ENCODE peak calls at places on chromosomes 4 and X, in eight cellular contexts. One of them, this sample, is unnamed.

GRCh38 chr4:93710101-93710846 is 118.3 kb upstream of the ATOH1 start:
- DNase-seq in neuronal stem cell: peak
- DNase-seq in GM23248: no peak
- DNase-seq in H9: peak
- DNase-seq in fibroblast of lung: peak
- DNase-seq in IMR-90: no peak
- DNase-seq in mesendoderm: peak
- DNase-seq in endodermal cell: peak
- DNase-seq in this sample: no peak

GRCh38 chr4:13918110-13918509 is 290.6 kb upstream of the BOD1L1 start:
- DNase-seq in neuronal stem cell: no peak
- DNase-seq in GM23248: peak
- DNase-seq in H9: no peak
- DNase-seq in fibroblast of lung: peak
- DNase-seq in IMR-90: peak
- DNase-seq in mesendoderm: no peak
- DNase-seq in endodermal cell: no peak
- DNase-seq in this sample: no peak

GRCh38 chrX:46665232-46666162 is 91.9 kb downstream of the CHST7 start:
- DNase-seq in neuronal stem cell: no peak
- DNase-seq in GM23248: peak
- DNase-seq in H9: no peak
- DNase-seq in fibroblast of lung: no peak
- DNase-seq in IMR-90: peak
- DNase-seq in mesendoderm: no peak
- DNase-seq in endodermal cell: no peak
- DNase-seq in this sample: no peak

GRCh38 chrX:43813898-43814297 is 68.4 kb downstream of the MAOB start:
- DNase-seq in neuronal stem cell: peak
- DNase-seq in GM23248: peak
- DNase-seq in H9: peak
- DNase-seq in fibroblast of lung: peak
- DNase-seq in IMR-90: no peak
- DNase-seq in mesendoderm: peak
- DNase-seq in endodermal cell: peak
- DNase-seq in this sample: peak

GRCh38 chrX:69430730-69431129 is 73.4 kb upstream of the NALF2 start:
- DNase-seq in neuronal stem cell: no peak
- DNase-seq in GM23248: no peak
- DNase-seq in H9: no peak
- DNase-seq in fibroblast of lung: no peak
- DNase-seq in IMR-90: no peak
- DNase-seq in mesendoderm: no peak
- DNase-seq in endodermal cell: no peak
- DNase-seq in this sample: no peak

GRCh38 chrX:111170017-111170416 is 74.0 kb downstream of the PAK3 start:
- DNase-seq in neuronal stem cell: no peak
- DNase-seq in GM23248: no peak
- DNase-seq in H9: no peak
- DNase-seq in fibroblast of lung: peak
- DNase-seq in IMR-90: peak
- DNase-seq in mesendoderm: no peak
- DNase-seq in endodermal cell: no peak
- DNase-seq in this sample: no peak

GRCh38 chr4:157004279-157005161 is 32.9 kb upstream of the PDGFC start:
- DNase-seq in neuronal stem cell: no peak
- DNase-seq in GM23248: no peak
- DNase-seq in H9: no peak
- DNase-seq in fibroblast of lung: peak
- DNase-seq in IMR-90: no peak
- DNase-seq in mesendoderm: no peak
- DNase-seq in endodermal cell: no peak
- DNase-seq in this sample: no peak

GRCh38 chr4:5014007-5014682 is 5.1 kb downstream of the CYTL1 start:
- DNase-seq in neuronal stem cell: no peak
- DNase-seq in GM23248: no peak
- DNase-seq in H9: peak
- DNase-seq in fibroblast of lung: no peak
- DNase-seq in IMR-90: no peak
- DNase-seq in mesendoderm: no peak
- DNase-seq in endodermal cell: no peak
- DNase-seq in this sample: peak

GRCh38 chr4:48341776-48342558 is 638 bp downstream of the SLAIN2 start:
- DNase-seq in neuronal stem cell: peak
- DNase-seq in GM23248: peak
- DNase-seq in H9: peak
- DNase-seq in fibroblast of lung: peak
- DNase-seq in IMR-90: peak
- DNase-seq in mesendoderm: peak
- DNase-seq in endodermal cell: peak
- DNase-seq in this sample: peak

GRCh38 chrX:1012678-1013300 is 199.7 kb downstream of the CRLF2 start:
- DNase-seq in neuronal stem cell: no peak
- DNase-seq in GM23248: no peak
- DNase-seq in H9: no peak
- DNase-seq in fibroblast of lung: no peak
- DNase-seq in IMR-90: no peak
- DNase-seq in mesendoderm: no peak
- DNase-seq in endodermal cell: peak
- DNase-seq in this sample: no peak

GRCh38 chrX:24169211-24169610 is 19.7 kb downstream of the ZFX start:
- DNase-seq in neuronal stem cell: no peak
- DNase-seq in GM23248: peak
- DNase-seq in H9: no peak
- DNase-seq in fibroblast of lung: no peak
- DNase-seq in IMR-90: no peak
- DNase-seq in mesendoderm: no peak
- DNase-seq in endodermal cell: no peak
- DNase-seq in this sample: peak

DNA sequence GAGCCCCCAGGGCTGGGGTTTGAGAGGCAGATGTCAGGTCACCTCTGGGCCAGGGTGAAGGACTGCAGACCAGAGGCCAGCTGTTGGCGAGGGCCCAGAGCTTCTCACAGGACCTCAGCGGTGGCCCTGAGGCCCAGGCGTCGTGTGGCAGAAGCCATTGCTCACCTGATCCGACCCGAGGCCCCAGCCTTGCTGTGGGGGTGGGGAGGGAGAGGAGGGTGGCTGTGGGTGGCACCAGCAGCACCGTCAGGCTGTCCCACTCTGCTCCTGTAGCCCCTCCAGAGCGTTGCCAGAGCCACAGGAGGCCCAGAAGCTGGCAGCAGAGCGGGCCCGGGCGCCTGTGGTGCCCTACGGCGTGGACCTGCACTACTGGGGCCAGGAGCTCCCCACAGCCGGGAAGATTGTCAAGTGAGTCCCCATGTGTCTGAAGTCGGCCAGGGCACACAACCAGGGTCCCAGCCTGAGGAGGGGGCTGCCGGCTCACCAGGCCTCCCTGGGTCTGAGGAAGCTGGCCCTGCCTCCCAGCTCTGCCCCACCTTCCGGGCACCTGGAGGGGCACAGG is 28.8 kb downstream of the UVSSA start:
- DNase-seq in neuronal stem cell: no peak
- DNase-seq in GM23248: no peak
- DNase-seq in H9: no peak
- DNase-seq in fibroblast of lung: no peak
- DNase-seq in IMR-90: no peak
- DNase-seq in mesendoderm: no peak
- DNase-seq in endodermal cell: peak
- DNase-seq in this sample: no peak
- H3K9ac ChIP-seq in neuronal stem cell: no peak
- H3K9ac ChIP-seq in GM23248: no peak
- H3K9ac ChIP-seq in H9: no peak
- H3K9ac ChIP-seq in fibroblast of lung: no peak
- H3K9ac ChIP-seq in IMR-90: no peak
- H3K9ac ChIP-seq in mesendoderm: no peak
- H3K9ac ChIP-seq in endodermal cell: no peak
- H3K9ac ChIP-seq in this sample: no peak

GRCh38 chr4:10023806-10024205 is 2.5 kb upstream of the SLC2A9 start:
- DNase-seq in neuronal stem cell: no peak
- DNase-seq in GM23248: peak
- DNase-seq in H9: peak
- DNase-seq in fibroblast of lung: no peak
- DNase-seq in IMR-90: peak
- DNase-seq in mesendoderm: no peak
- DNase-seq in endodermal cell: peak
- DNase-seq in this sample: no peak
- H3K9ac ChIP-seq in neuronal stem cell: peak
- H3K9ac ChIP-seq in GM23248: no peak
- H3K9ac ChIP-seq in H9: no peak
- H3K9ac ChIP-seq in fibroblast of lung: no peak
- H3K9ac ChIP-seq in IMR-90: no peak
- H3K9ac ChIP-seq in mesendoderm: no peak
- H3K9ac ChIP-seq in endodermal cell: no peak
- H3K9ac ChIP-seq in this sample: no peak

GRCh38 chrX:129984196-129984962 is 1.9 kb downstream of the BCORL1 start:
- DNase-seq in neuronal stem cell: no peak
- DNase-seq in GM23248: peak
- DNase-seq in H9: peak
- DNase-seq in fibroblast of lung: no peak
- DNase-seq in IMR-90: no peak
- DNase-seq in mesendoderm: no peak
- DNase-seq in endodermal cell: peak
- DNase-seq in this sample: peak

GRCh38 chrX:129982300-129983246 is at the start of gene BCORL1:
- DNase-seq in neuronal stem cell: peak
- DNase-seq in GM23248: peak
- DNase-seq in H9: peak
- DNase-seq in fibroblast of lung: peak
- DNase-seq in IMR-90: peak
- DNase-seq in mesendoderm: peak
- DNase-seq in endodermal cell: peak
- DNase-seq in this sample: peak

GRCh38 chrX:129981752-129982299 is 609 bp upstream of the BCORL1 start:
- DNase-seq in neuronal stem cell: no peak
- DNase-seq in GM23248: no peak
- DNase-seq in H9: no peak
- DNase-seq in fibroblast of lung: no peak
- DNase-seq in IMR-90: no peak
- DNase-seq in mesendoderm: no peak
- DNase-seq in endodermal cell: no peak
- DNase-seq in this sample: peak

GRCh38 chrX:129981207-129981553 is 1.3 kb upstream of the BCORL1 start:
- DNase-seq in neuronal stem cell: no peak
- DNase-seq in GM23248: no peak
- DNase-seq in H9: no peak
- DNase-seq in fibroblast of lung: no peak
- DNase-seq in IMR-90: no peak
- DNase-seq in mesendoderm: no peak
- DNase-seq in endodermal cell: no peak
- DNase-seq in this sample: no peak

DNA sequence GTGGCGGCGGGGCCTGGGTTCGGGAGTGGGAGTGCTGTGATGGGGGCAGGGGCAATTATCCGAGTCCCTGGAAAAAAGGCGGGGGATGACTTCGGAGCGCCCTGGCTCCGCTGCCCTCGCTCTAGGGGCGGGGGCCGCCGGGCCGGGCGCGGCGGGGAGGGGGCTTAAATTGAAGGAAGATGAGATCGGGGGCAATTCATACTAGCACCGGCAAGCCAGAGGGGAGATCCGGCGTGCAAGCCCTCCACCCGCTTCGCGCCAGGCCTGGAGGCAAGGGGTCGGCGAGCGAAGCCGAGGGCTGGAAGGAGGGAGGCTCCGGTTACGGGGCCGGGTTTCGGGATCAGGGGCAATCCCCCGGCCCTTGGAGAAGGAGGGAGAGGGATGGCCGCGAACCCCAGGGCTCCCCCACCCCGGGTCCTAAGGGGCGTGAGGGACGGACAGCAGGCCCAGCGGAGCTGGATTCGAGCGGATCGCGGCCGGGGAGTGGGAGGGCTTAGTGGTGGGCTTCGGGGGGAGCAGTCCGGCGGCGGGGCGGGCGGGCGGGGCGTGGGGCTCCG is 1.2 kb downstream of the BCORL1 start:
- DNase-seq in neuronal stem cell: no peak
- DNase-seq in GM23248: peak
- DNase-seq in H9: peak
- DNase-seq in fibroblast of lung: no peak
- DNase-seq in IMR-90: no peak
- DNase-seq in mesendoderm: no peak
- DNase-seq in endodermal cell: peak
- DNase-seq in this sample: no peak
- H3K9ac ChIP-seq in neuronal stem cell: peak
- H3K9ac ChIP-seq in GM23248: no peak
- H3K9ac ChIP-seq in H9: no peak
- H3K9ac ChIP-seq in fibroblast of lung: peak
- H3K9ac ChIP-seq in IMR-90: no peak
- H3K9ac ChIP-seq in mesendoderm: peak
- H3K9ac ChIP-seq in endodermal cell: no peak
- H3K9ac ChIP-seq in this sample: no peak

DNA sequence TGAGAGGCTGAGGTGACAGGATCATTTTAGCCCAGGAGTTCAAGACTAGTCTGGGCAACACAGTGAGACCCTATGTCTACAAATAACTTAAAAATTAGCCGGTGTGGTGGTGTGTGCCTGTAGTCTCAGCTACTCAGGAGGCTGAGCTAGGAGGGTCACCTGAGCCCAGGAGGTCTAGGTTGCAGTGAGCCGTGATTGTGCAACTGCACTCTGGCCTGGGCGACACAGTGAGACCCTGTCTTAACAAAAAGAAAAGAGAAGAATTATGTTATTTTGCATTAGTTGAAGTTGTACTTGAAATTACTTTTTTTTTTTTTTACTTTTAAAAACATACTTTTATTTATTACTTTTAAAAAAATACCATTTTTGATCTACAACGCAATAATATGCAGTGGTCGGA is 21.8 kb upstream of the TADA2B start:
- DNase-seq in neuronal stem cell: no peak
- DNase-seq in GM23248: no peak
- DNase-seq in H9: no peak
- DNase-seq in fibroblast of lung: no peak
- DNase-seq in IMR-90: no peak
- DNase-seq in mesendoderm: no peak
- DNase-seq in endodermal cell: no peak
- DNase-seq in this sample: no peak
- H3K9ac ChIP-seq in neuronal stem cell: no peak
- H3K9ac ChIP-seq in GM23248: peak
- H3K9ac ChIP-seq in H9: no peak
- H3K9ac ChIP-seq in fibroblast of lung: no peak
- H3K9ac ChIP-seq in IMR-90: no peak
- H3K9ac ChIP-seq in mesendoderm: no peak
- H3K9ac ChIP-seq in endodermal cell: no peak
- H3K9ac ChIP-seq in this sample: no peak

This sample was measured in Karpas-422.